ENCODE peak calls at places on chromosomes 16 and 17, in seven cellular contexts. Q is ELF-1; A is astrocyte of the spinal cord; Z is activated CD8-positive, alpha-beta T cell treated with anti-CD3 and anti-CD28 coated beads for 36 hours; M is mesothelial cell of epicardium; U is NCI-H510A treated with DMSO at 0.1 percent for 48 hours; H is lower lobe of right lung. N is an unnamed sample.

GRCh38 chr16:4689864-4690704 is 3.3 kb upstream of the NUDT16L1 start:
- DNase-seq in M (no peak), U (no peak), H (no peak), Q (no peak), A (no peak), Z (no peak), N (no peak)

GRCh38 chr16:716250-716607 is 1.3 kb downstream of the METRN start:
- DNase-seq in Q (peak), H (no peak), A (peak), Z (no peak), U (no peak), M (no peak), N (no peak)

GRCh38 chr16:27463741-27464662 is 62.0 kb downstream of the IL21R start:
- DNase-seq in Q (no peak), H (peak), M (no peak), Z (peak), A (no peak), U (no peak), N (no peak)

GRCh38 chr17:47323382-47324223 is at the start of gene EFCAB13:
- DNase-seq in A (peak), M (peak), U (peak), Z (peak), H (peak), Q (peak), N (peak)

GRCh38 chr17:67239597-67239996 is 5.4 kb downstream of the HELZ start:
- DNase-seq in H (no peak), A (peak), M (no peak), U (no peak), Q (no peak), Z (no peak), N (no peak)

GRCh38 chr17:39225308-39225973 is at the start of gene STAC2:
- DNase-seq in H (no peak), A (no peak), U (no peak), M (no peak), Q (no peak), Z (peak), N (no peak)

GRCh38 chr16:66588981-66589713 is 9.9 kb downstream of the CMTM2 start:
- DNase-seq in U (no peak), Q (no peak), M (no peak), Z (peak), A (no peak), H (peak), N (no peak)

GRCh38 chr17:15652960-15653359 is 31.2 kb downstream of the TRIM16 start:
- DNase-seq in H (no peak), Z (no peak), Q (no peak), A (no peak), M (no peak), U (no peak), N (no peak)

GRCh38 chr16:79659352-79659751 is 58.8 kb upstream of the MAF start:
- DNase-seq in U (no peak), Z (no peak), A (no peak), M (no peak), H (no peak), Q (no peak), N (no peak)

GRCh38 chr17:2724783-2725164 is 13.2 kb upstream of the CLUH start:
- DNase-seq in H (no peak), M (no peak), A (peak), Q (peak), Z (peak), U (no peak), N (no peak)

GRCh38 chr17:21689604-21690003 is 2.7 kb upstream of the KCNJ18 start:
- DNase-seq in A (peak), Z (no peak), U (no peak), Q (peak), M (no peak), H (no peak), N (peak)

GRCh38 chr17:55056530-55056929 is 88.0 kb downstream of the STXBP4 start:
- DNase-seq in Q (no peak), U (peak), M (no peak), H (no peak), Z (no peak), A (peak), N (no peak)

GRCh38 chr17:35103271-35103670 is 16.4 kb downstream of the RAD51D start:
- DNase-seq in U (no peak), H (no peak), A (no peak), Q (peak), Z (no peak), M (no peak), N (no peak)

GRCh38 chr17:80656590-80656989 is 112.0 kb downstream of the RPTOR start:
- DNase-seq in A (no peak), Q (no peak), U (no peak), Z (no peak), M (no peak), H (no peak), N (no peak)

GRCh38 chr16:47018223-47018891 is 44.9 kb upstream of the DNAJA2 start:
- DNase-seq in U (peak), Z (peak), A (peak), Q (peak), H (no peak), M (no peak), N (no peak)

GRCh38 chr16:28133666-28134065 is 70.2 kb upstream of the GSG1L start:
- DNase-seq in Q (no peak), M (no peak), A (no peak), U (no peak), H (no peak), Z (no peak), N (no peak)

N was measured in tibial artery.